ENCODE peak calls at places on chromosomes 7 and 10, in four cellular contexts. One of them, this sample, is unnamed.

GRCh38 chr7:38374507-38374906 is 101.1 kb upstream of the TARP start:
- DNase-seq in HCT116: no peak
- DNase-seq in iPS-NIHi11: peak; percentile 49
- DNase-seq in T-helper 9 cell: peak; percentile 59
- DNase-seq in this sample: no peak

GRCh38 chr7:148723846-148724245 is 25.1 kb downstream of the CUL1 start:
- DNase-seq in iPS-NIHi11: no peak
- DNase-seq in HCT116: no peak
- DNase-seq in T-helper 9 cell: no peak
- DNase-seq in this sample: no peak

GRCh38 chr10:67015225-67015624 is 89.4 kb downstream of the LRRTM3 start:
- DNase-seq in HCT116: no peak
- DNase-seq in iPS-NIHi11: no peak
- DNase-seq in T-helper 9 cell: no peak
- DNase-seq in this sample: no peak

GRCh38 chr10:43371418-43371817 is at the start of gene FXYD4:
- DNase-seq in iPS-NIHi11: no peak
- DNase-seq in T-helper 9 cell: no peak
- DNase-seq in HCT116: no peak
- DNase-seq in this sample: no peak

GRCh38 chr10:68139451-68140272 is 30.4 kb downstream of the MYPN start:
- DNase-seq in iPS-NIHi11: no peak
- DNase-seq in T-helper 9 cell: no peak
- DNase-seq in HCT116: no peak
- DNase-seq in this sample: no peak

GRCh38 chr10:35449944-35450343 is 113.6 kb downstream of the CCNY start:
- DNase-seq in T-helper 9 cell: no peak
- DNase-seq in iPS-NIHi11: no peak
- DNase-seq in HCT116: no peak
- DNase-seq in this sample: no peak

GRCh38 chr10:128852449-128852848 is 614.6 kb upstream of the MGMT start:
- DNase-seq in HCT116: no peak
- DNase-seq in iPS-NIHi11: no peak
- DNase-seq in T-helper 9 cell: no peak
- DNase-seq in this sample: no peak

GRCh38 chr7:32069251-32069650 is 956 bp downstream of the PDE1C start:
- DNase-seq in T-helper 9 cell: no peak
- DNase-seq in iPS-NIHi11: no peak
- DNase-seq in HCT116: no peak
- DNase-seq in this sample: no peak

GRCh38 chr7:105811189-105811847 is 65.1 kb downstream of the ATXN7L1 start:
- DNase-seq in iPS-NIHi11: no peak
- DNase-seq in HCT116: no peak
- DNase-seq in T-helper 9 cell: no peak
- DNase-seq in this sample: no peak

GRCh38 chr7:1618475-1618874 is 48.6 kb upstream of the PSMG3 start:
- DNase-seq in T-helper 9 cell: no peak
- DNase-seq in iPS-NIHi11: no peak
- DNase-seq in HCT116: no peak
- DNase-seq in this sample: no peak

GRCh38 chr10:28171468-28172235 is 131.2 kb downstream of the MPP7 start:
- DNase-seq in iPS-NIHi11: no peak
- DNase-seq in HCT116: no peak
- DNase-seq in T-helper 9 cell: no peak
- DNase-seq in this sample: no peak

GRCh38 chr10:93098816-93099215 is 25.1 kb downstream of the CYP26A1 start:
- DNase-seq in HCT116: no peak
- DNase-seq in iPS-NIHi11: no peak
- DNase-seq in T-helper 9 cell: no peak
- DNase-seq in this sample: no peak

GRCh38 chr7:121079425-121080169 is 91.1 kb downstream of the CPED1 start:
- DNase-seq in iPS-NIHi11: no peak
- DNase-seq in HCT116: no peak
- DNase-seq in T-helper 9 cell: no peak
- DNase-seq in this sample: no peak

GRCh38 chr10:117967149-117967548 is 79.6 kb downstream of the RAB11FIP2 start:
- DNase-seq in T-helper 9 cell: no peak
- DNase-seq in iPS-NIHi11: no peak
- DNase-seq in HCT116: no peak
- DNase-seq in this sample: no peak

GRCh38 chr10:69268761-69269416 is 9.4 kb upstream of the HK1 start:
- DNase-seq in iPS-NIHi11: no peak
- DNase-seq in T-helper 9 cell: no peak
- DNase-seq in HCT116: no peak
- DNase-seq in this sample: no peak

GRCh38 chr7:36448781-36449379 is 59.2 kb downstream of the ANLN start:
- DNase-seq in T-helper 9 cell: no peak
- DNase-seq in HCT116: no peak
- DNase-seq in iPS-NIHi11: no peak
- DNase-seq in this sample: no peak

GRCh38 chr7:22469371-22470143 is 30.4 kb downstream of the STEAP1B start:
- DNase-seq in T-helper 9 cell: no peak
- DNase-seq in iPS-NIHi11: no peak
- DNase-seq in HCT116: no peak
- DNase-seq in this sample: no peak

GRCh38 chr7:113349339-113349738 is 231.0 kb upstream of the SMIM30 start:
- DNase-seq in T-helper 9 cell: no peak
- DNase-seq in iPS-NIHi11: no peak
- DNase-seq in HCT116: no peak
- DNase-seq in this sample: no peak

GRCh38 chr10:61949687-61950086 is 48.2 kb downstream of the ARID5B start:
- DNase-seq in HCT116: no peak
- DNase-seq in iPS-NIHi11: no peak
- DNase-seq in T-helper 9 cell: no peak
- DNase-seq in this sample: no peak

GRCh38 chr10:77636967-77637473 is 588 bp downstream of the KCNMA1 start:
- DNase-seq in HCT116: no peak
- DNase-seq in T-helper 9 cell: no peak
- DNase-seq in iPS-NIHi11: no peak
- DNase-seq in this sample: no peak

GRCh38 chr10:70435241-70436085 is 6.0 kb downstream of the NODAL start:
- DNase-seq in T-helper 9 cell: no peak
- DNase-seq in iPS-NIHi11: no peak
- DNase-seq in HCT116: no peak
- DNase-seq in this sample: no peak

GRCh38 chr10:44951827-44952226 is 7.8 kb upstream of the RASSF4 start:
- DNase-seq in HCT116: no peak
- DNase-seq in iPS-NIHi11: no peak
- DNase-seq in T-helper 9 cell: no peak
- DNase-seq in this sample: no peak

GRCh38 chr10:21125471-21126228 is 228.5 kb upstream of the NEBL start:
- DNase-seq in iPS-NIHi11: no peak
- DNase-seq in HCT116: no peak
- DNase-seq in T-helper 9 cell: no peak
- DNase-seq in this sample: no peak